ENCODE peak calls at places on chromosome 19, in five cellular contexts. P is Peyer's patch, K is cardiac muscle cell, V is AG10803, M is neuronal stem cell. U is an unnamed sample.

GRCh38 chr19:37148214-37148613 is 24.3 kb downstream of the ZNF585A start:
- DNase-seq in M (no peak), P (no peak), K (no peak), V (no peak), U (no peak)

GRCh38 chr19:13987101-13987890 is 18.8 kb downstream of the RFX1 start:
- DNase-seq in M (no peak), P (no peak), K (no peak), V (no peak), U (peak)

GRCh38 chr19:6424190-6424938 is at the start of gene KHSRP:
- DNase-seq in K (no peak), V (no peak), P (no peak), M (no peak), U (no peak)

GRCh38 chr19:55418185-55418584 is 10.6 kb upstream of the UBE2S start:
- DNase-seq in P (peak), K (peak), M (peak), V (peak), U (peak)

GRCh38 chr19:47806435-47806834 is 2.1 kb upstream of the TPRX1 start:
- DNase-seq in K (no peak), M (no peak), P (no peak), V (no peak), U (no peak)

GRCh38 chr19:33245948-33246728 is 20.5 kb upstream of the SLC7A10 start:
- DNase-seq in P (no peak), V (no peak), K (peak), M (no peak), U (no peak)

GRCh38 chr19:48735031-48735615 is 5.3 kb downstream of the RASIP1 start:
- DNase-seq in P (peak), M (no peak), K (peak), V (no peak), U (no peak)

GRCh38 chr19:18946918-18947317 is 5.9 kb upstream of the HOMER3 start:
- DNase-seq in P (peak), V (no peak), M (no peak), K (no peak), U (no peak)

GRCh38 chr19:49875801-49876421 is 1.2 kb downstream of the AKT1S1 start:
- DNase-seq in K (peak), V (peak), P (peak), M (peak), U (peak)

GRCh38 chr19:48190288-48191284 is 20.1 kb downstream of the ZSWIM9 start:
- DNase-seq in K (peak), P (peak), V (no peak), M (no peak), U (no peak)

GRCh38 chr19:38836438-38837303 is 5.1 kb upstream of the ECH1 start:
- DNase-seq in K (no peak), V (no peak), M (no peak), P (no peak), U (no peak)

GRCh38 chr19:46573679-46574522 is 27.2 kb upstream of the CALM3 start:
- DNase-seq in M (no peak), P (no peak), K (no peak), V (no peak), U (no peak)

GRCh38 chr19:19096641-19097627 is 33.1 kb downstream of the SLC25A42 start:
- DNase-seq in M (no peak), P (peak), K (no peak), V (no peak), U (no peak)

GRCh38 chr19:49690073-49690655 is 752 bp upstream of the CPT1C start:
- DNase-seq in K (no peak), P (no peak), V (no peak), M (no peak), U (no peak)

GRCh38 chr19:33883869-33884519 is 87.3 kb downstream of the KCTD15 start:
- DNase-seq in K (peak), P (no peak), M (no peak), V (no peak), U (peak)

GRCh38 chr19:7914099-7914498 is 531 bp upstream of the TGFBR3L start:
- DNase-seq in K (no peak), M (no peak), P (no peak), V (no peak), U (no peak)

GRCh38 chr19:38023661-38024574 is 116.9 kb downstream of the SIPA1L3 start:
- DNase-seq in V (no peak), M (no peak), K (no peak), P (no peak), U (no peak)

GRCh38 chr19:10227215-10227971 is 3.7 kb downstream of the S1PR2 start:
- DNase-seq in K (peak), M (no peak), P (no peak), V (no peak), U (peak)

GRCh38 chr19:1507192-1507660 is 5.6 kb downstream of the ADAMTSL5 start:
- DNase-seq in P (no peak), M (no peak), K (no peak), V (no peak), U (no peak)

GRCh38 chr19:1469936-1470863 is 8.8 kb downstream of the C19orf25 start:
- DNase-seq in M (peak), P (peak), V (peak), K (no peak), U (peak)

GRCh38 chr19:7083076-7083956 is 13.8 kb downstream of the ZNF557 start:
- DNase-seq in K (peak), M (no peak), V (peak), P (no peak), U (no peak)

GRCh38 chr19:33638167-33639033 is 16.6 kb downstream of the CHST8 start:
- DNase-seq in P (peak), K (no peak), V (no peak), M (no peak), U (no peak)

GRCh38 chr19:19655641-19656343 is 7.7 kb downstream of the ATP13A1 start:
- DNase-seq in V (no peak), K (no peak), M (no peak), P (no peak), U (no peak)

GRCh38 chr19:46451352-46451751 is 20.0 kb downstream of the PNMA8A start:
- DNase-seq in V (no peak), M (no peak), K (no peak), P (no peak), U (no peak)

GRCh38 chr19:28049875-28050274 is 1163.1 kb downstream of the UQCRFS1 start:
- DNase-seq in M (no peak), V (no peak), K (no peak), P (no peak), U (no peak)

GRCh38 chr19:39518975-39519374 is 4.0 kb downstream of the SELENOV start:
- DNase-seq in K (no peak), P (no peak), M (no peak), V (no peak), U (no peak)

GRCh38 chr19:43425567-43426392 is 11.1 kb downstream of the TEX101 start:
- DNase-seq in M (no peak), K (peak), V (peak), P (peak), U (no peak)

DNA sequence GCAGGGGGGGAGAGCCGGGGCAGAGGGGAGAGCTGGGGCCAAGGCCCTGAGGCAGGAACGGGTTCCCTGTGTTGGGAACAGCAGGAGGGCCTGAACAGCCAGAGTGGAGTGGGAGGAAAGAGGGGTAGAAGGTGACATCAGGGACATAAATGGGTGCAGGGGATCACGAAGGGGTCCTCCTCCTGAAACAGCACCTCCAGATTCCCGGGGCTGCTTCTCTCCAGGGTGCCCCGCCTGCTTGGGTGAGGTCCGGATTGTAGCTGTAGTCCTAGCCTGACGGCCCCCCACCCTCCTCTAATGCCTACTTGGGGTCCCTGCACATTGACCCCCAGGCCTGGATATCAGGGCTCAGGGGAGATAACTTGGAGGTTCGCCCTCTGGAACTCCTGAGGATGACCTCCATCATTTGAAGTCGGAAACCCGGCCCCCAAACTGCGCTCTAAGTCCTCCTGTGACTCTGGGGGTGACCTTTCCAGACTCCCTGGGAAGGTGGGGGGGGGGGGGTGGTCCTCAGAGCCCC is 473 bp upstream of the SCN1B start:
- DNase-seq in M (no peak), V (no peak), P (no peak), K (no peak), U (no peak)
- H3K4me3 ChIP-seq in M (peak), V (peak), P (peak), K (peak), U (peak)

GRCh38 chr19:54203151-54203611 is 2.5 kb downstream of the RPS9 start:
- DNase-seq in V (peak), K (peak), M (no peak), P (no peak), U (no peak)
- H3K4me3 ChIP-seq in V (peak), K (no peak), M (no peak), P (no peak), U (no peak)

GRCh38 chr19:11538232-11539036 is at the start of gene CNN1:
- DNase-seq in P (peak), V (peak), M (no peak), K (peak), U (peak)
- H3K4me3 ChIP-seq in P (peak), V (peak), M (peak), K (peak), U (peak)

GRCh38 chr19:3504723-3505122 is 1.4 kb upstream of the FZR1 start:
- DNase-seq in P (no peak), V (no peak), M (no peak), K (peak), U (no peak)
- H3K4me3 ChIP-seq in P (no peak), V (no peak), M (no peak), K (no peak), U (no peak)

GRCh38 chr19:4327877-4328242 is 10.8 kb downstream of the STAP2 start:
- DNase-seq in P (no peak), V (no peak), M (no peak), K (no peak), U (no peak)

GRCh38 chr19:4326215-4326836 is 12.3 kb downstream of the STAP2 start:
- DNase-seq in P (no peak), V (no peak), K (no peak), M (no peak), U (no peak)

GRCh38 chr19:4328243-4328990 is 10.2 kb downstream of the STAP2 start:
- DNase-seq in P (peak), K (peak), V (peak), M (peak), U (peak)

GRCh38 chr19:4326837-4327251 is 11.8 kb downstream of the STAP2 start:
- DNase-seq in V (no peak), M (peak), P (no peak), K (no peak), U (no peak)

DNA sequence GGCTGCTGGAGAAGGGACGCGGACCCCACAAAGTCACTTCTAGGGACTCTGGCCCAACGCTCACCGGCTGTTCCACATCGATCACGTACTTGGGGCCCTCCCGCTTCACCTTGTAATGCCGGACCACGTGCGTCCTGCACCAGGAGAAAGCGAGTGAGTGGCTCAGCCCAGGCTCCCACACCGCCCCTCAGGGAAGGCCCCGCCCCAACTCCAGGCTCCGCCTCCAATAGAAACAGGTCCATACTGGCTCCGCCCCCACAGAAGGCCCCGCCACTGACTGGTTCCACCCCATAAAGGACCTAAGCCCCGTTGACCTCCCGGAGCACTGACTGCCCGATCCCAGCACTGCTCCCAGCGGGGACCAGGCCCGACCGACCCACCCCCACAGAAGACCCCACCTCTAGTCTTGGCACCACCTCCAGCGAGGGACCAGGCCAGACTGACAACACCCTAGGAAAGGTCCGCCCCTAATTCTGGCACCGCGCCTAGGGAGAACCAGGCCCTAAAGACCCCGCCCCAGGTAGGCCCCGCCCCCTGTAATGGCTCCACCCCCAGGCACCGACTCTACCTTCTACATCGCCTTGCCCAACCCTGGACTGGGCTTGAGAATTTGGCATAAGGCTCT is 11.3 kb downstream of the STAP2 start:
- DNase-seq in K (peak), V (peak), M (peak), P (peak), U (peak)
- H3K4me3 ChIP-seq in K (peak), V (peak), M (peak), P (peak), U (peak)

GRCh38 chr19:56838930-56839664 is 1.4 kb downstream of the PEG3 start:
- DNase-seq in P (peak), V (peak), M (peak), K (peak), U (peak)

GRCh38 chr19:56839665-56840451 is 668 bp downstream of the PEG3 start:
- DNase-seq in P (peak), K (peak), V (peak), M (peak), U (peak)

GRCh38 chr19:56842421-56842820 is 1.9 kb upstream of the PEG3 start:
- DNase-seq in K (no peak), P (no peak), V (no peak), M (no peak), U (no peak)

GRCh38 chr19:56840452-56841193 is at the start of the genes PEG3 and ZIM2:
- DNase-seq in K (peak), P (peak), V (no peak), M (peak), U (peak)

DNA sequence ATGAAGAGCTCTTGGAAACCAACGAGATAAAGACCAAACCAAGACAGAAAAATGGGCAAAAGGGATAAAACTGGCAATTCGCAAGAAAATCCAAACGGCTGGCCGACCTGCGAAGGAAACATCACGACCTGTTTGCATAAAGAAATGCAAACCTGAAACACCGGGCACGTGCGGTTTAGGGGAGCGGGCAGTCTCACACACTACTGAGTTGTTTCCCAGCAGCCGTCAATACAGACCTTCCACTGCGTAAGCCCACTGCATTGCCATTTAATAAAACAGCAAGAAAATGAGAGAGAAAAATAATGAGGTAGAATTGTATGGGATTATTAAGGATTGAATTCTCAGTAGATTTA is 644 bp upstream of the PEG3 start:
- DNase-seq in P (no peak), K (no peak), V (no peak), M (no peak), U (no peak)
- H3K4me3 ChIP-seq in P (no peak), K (no peak), V (no peak), M (peak), U (no peak)

GRCh38 chr19:2853015-2853606 is 11.8 kb downstream of the ZNF555 start:
- DNase-seq in M (no peak), P (no peak), V (no peak), K (no peak), U (no peak)
- H3K4me3 ChIP-seq in M (no peak), P (no peak), V (no peak), K (no peak), U (no peak)

GRCh38 chr19:41532526-41532925 is 43.4 kb upstream of the CEACAM21 start:
- DNase-seq in M (no peak), V (no peak), P (no peak), K (no peak), U (no peak)

GRCh38 chr19:41530184-41530534 is 45.8 kb upstream of the CEACAM21 start:
- DNase-seq in M (no peak), P (no peak), K (no peak), V (no peak), U (no peak)

GRCh38 chr19:41530761-41531301 is 45.1 kb upstream of the CEACAM21 start:
- DNase-seq in P (no peak), M (no peak), V (peak), K (peak), U (no peak)

GRCh38 chr19:41533691-41534090 is 42.3 kb upstream of the CEACAM21 start:
- DNase-seq in M (no peak), V (no peak), P (no peak), K (no peak), U (no peak)

GRCh38 chr19:41531438-41532311 is 44.3 kb upstream of the CEACAM21 start:
- DNase-seq in P (peak), V (peak), M (no peak), K (peak), U (peak)
- H3K4me3 ChIP-seq in P (peak), V (peak), M (no peak), K (no peak), U (no peak)